ENCODE peak calls at places on chromosome 14, in seven cellular contexts. X is stomach, Z is A549, L is tibial nerve, G is suprapubic skin, S is H1, B is HepG2. I is an unnamed sample.
A peak's percentile ranks its signal among the peaks of the same experiment; 100 is the strongest.

GRCh38 chr14:52220924-52221802 is 46.3 kb upstream of the PTGDR start:
- DNase-seq in X (no peak), Z (no peak), L (no peak), G (no peak), S (no peak), B (no peak), I (no peak)

GRCh38 chr14:100375273-100375962 is 52.3 kb downstream of the SLC25A47 start:
- DNase-seq in X (peak; percentile 56), Z (peak; percentile 64), L (peak; percentile 45), G (peak; percentile 86), S (no peak), B (peak; percentile 20), I (peak; percentile 76)

GRCh38 chr14:53144244-53144643 is 8.9 kb downstream of the DDHD1 start:
- DNase-seq in X (no peak), Z (no peak), L (no peak), G (no peak), S (no peak), B (no peak), I (no peak)

GRCh38 chr14:21233457-21234076 is 35.7 kb downstream of the HNRNPC start:
- DNase-seq in X (no peak), Z (peak; percentile 48), L (no peak), G (no peak), S (no peak), B (peak; percentile 40), I (no peak)

GRCh38 chr14:93923586-93923985 is 3.6 kb upstream of the FAM181A start:
- DNase-seq in X (no peak), Z (no peak), L (no peak), G (no peak), S (no peak), B (no peak), I (no peak)

GRCh38 chr14:87888136-87888999 is 104.6 kb downstream of the GALC start:
- DNase-seq in X (no peak), Z (peak; percentile 31), L (peak; percentile 27), G (no peak), S (peak; percentile 89), B (peak; percentile 14), I (peak; percentile 34)

GRCh38 chr14:31582286-31582691 is 21.1 kb downstream of the NUBPL start:
- DNase-seq in X (no peak), Z (no peak), L (no peak), G (no peak), S (no peak), B (no peak), I (peak; percentile 47)

GRCh38 chr14:50736932-50737419 is 68.9 kb upstream of the SAV1 start:
- DNase-seq in X (no peak), Z (no peak), L (no peak), G (no peak), S (no peak), B (no peak), I (no peak)

GRCh38 chr14:77051101-77051500 is 22.6 kb upstream of the IRF2BPL start:
- DNase-seq in X (peak; percentile 60), Z (no peak), L (no peak), G (no peak), S (no peak), B (no peak), I (no peak)

GRCh38 chr14:54877015-54877702 is 25.5 kb downstream of the GCH1 start:
- DNase-seq in X (no peak), Z (no peak), L (no peak), G (no peak), S (no peak), B (no peak), I (no peak)

GRCh38 chr14:20644520-20644919 is 3.0 kb upstream of the OR6S1 start:
- DNase-seq in X (no peak), Z (no peak), L (no peak), G (no peak), S (no peak), B (no peak), I (no peak)

GRCh38 chr14:47919994-47920393 is 244.6 kb upstream of the MDGA2 start:
- DNase-seq in X (no peak), Z (no peak), L (no peak), G (no peak), S (no peak), B (no peak), I (no peak)

GRCh38 chr14:101843665-101844064 is 82.2 kb downstream of the PPP2R5C start:
- DNase-seq in X (no peak), Z (peak; percentile 24), L (no peak), G (no peak), S (no peak), B (no peak), I (no peak)

GRCh38 chr14:76942288-76942778 is 86.2 kb downstream of the IRF2BPL start:
- DNase-seq in X (no peak), Z (no peak), L (no peak), G (no peak), S (no peak), B (no peak), I (no peak)

GRCh38 chr14:76870146-76870545 is 43.9 kb downstream of the LRRC74A start:
- DNase-seq in X (no peak), Z (peak; percentile 38), L (no peak), G (no peak), S (no peak), B (peak; percentile 16), I (no peak)

GRCh38 chr14:91241848-91242247 is 2.7 kb downstream of the GPR68 start:
- DNase-seq in X (no peak), Z (no peak), L (no peak), G (no peak), S (no peak), B (no peak), I (no peak)

GRCh38 chr14:88189840-88190191 is 133.3 kb downstream of the KCNK10 start:
- DNase-seq in X (no peak), Z (no peak), L (no peak), G (no peak), S (peak; percentile 36), B (no peak), I (no peak)

GRCh38 chr14:64704145-64704742 is at the start of gene PLEKHG3:
- DNase-seq in X (peak; percentile 87), Z (peak; percentile 79), L (no peak), G (peak; percentile 83), S (peak; percentile 88), B (peak; percentile 59), I (peak; percentile 85)

GRCh38 chr14:75298187-75298985 is 19.8 kb downstream of the FOS start:
- DNase-seq in X (peak; percentile 55), Z (no peak), L (peak; percentile 58), G (peak; percentile 95), S (no peak), B (no peak), I (peak; percentile 79)

GRCh38 chr14:94918896-94919295 is 149.0 kb upstream of the GSC start:
- DNase-seq in X (no peak), Z (peak; percentile 8), L (no peak), G (no peak), S (no peak), B (no peak), I (no peak)

DNA sequence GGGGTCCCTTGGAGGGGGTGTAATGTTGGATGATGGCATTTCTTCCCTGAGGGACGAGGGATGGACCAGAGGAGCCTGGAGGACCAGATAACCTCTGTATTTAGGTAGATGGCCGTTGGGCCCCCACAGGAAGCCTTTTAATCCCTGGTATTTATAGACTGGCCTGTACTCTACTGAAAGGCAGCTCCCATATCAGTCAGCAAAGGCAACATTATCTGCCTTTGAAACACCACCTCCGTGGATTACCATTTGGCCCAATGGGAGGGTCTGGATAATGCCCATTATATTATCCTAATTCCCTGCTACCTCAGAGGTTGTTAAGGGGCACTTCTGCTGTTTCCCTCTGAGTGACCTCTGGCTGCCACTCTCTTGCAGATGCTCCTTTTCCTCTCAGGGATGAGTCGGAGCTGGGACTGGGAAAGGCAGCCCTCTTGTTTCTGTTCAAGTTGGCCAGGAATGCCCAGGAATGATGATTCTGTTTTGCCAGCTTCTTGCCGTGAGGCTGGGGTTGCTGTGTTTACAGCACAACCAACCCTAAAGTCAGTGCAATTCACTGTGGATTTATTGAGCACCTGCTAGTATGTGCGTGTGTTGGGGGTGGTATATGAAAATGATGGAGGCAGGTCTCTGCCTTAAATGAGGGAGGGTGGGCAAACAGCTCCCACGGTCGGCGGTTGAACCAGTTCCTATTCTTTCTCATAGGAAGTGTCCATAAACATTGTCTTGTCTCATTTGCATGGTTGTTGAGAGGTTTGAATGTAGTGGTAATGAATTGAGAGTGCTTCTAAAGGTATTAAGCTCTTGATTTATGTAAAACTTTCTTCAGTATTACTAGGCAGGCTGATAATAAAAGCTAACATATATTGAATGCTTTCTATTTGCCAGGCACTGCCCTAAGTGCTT is 18.1 kb downstream of the SUSD6 start:
- DNase-seq in X (no peak), Z (no peak), L (no peak), G (no peak), S (no peak), B (no peak), I (no peak)
- TF ChIP-seq EP300 in X (no peak), Z (no peak), L (no peak), G (no peak), S (no peak), B (no peak), I (no peak)

DNA sequence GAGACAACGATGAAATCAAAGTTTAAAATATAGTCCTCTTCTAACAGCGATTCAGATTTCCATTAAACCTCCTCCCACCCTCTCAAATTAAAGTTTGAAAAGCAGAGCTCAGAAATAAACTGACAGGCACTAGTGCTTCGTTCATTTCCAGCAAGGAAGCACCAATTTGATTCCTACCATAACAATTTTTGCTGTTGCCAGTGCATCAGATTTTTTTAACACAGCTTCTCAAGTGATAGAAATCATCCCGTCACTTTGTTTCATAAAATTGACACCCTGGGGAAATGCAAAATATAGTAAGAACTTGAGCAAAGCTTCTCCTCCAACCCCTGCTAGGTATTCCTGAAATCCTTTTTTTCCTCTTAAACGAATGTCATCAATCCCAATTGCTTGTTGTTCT is 332.0 kb downstream of the FOXG1 start:
- DNase-seq in X (no peak), Z (no peak), L (no peak), G (no peak), S (no peak), B (no peak), I (no peak)
- TF ChIP-seq EP300 in X (no peak), Z (no peak), L (no peak), G (no peak), S (no peak), B (no peak), I (no peak)

GRCh38 chr14:104150201-104151027 is 12.0 kb downstream of the KIF26A start:
- DNase-seq in X (no peak), Z (peak; percentile 40), L (no peak), G (no peak), S (no peak), B (no peak), I (peak; percentile 51)
- TF ChIP-seq EP300 in X (no peak), Z (no peak), L (no peak), G (no peak), S (no peak), B (no peak), I (no peak)

GRCh38 chr14:23167006-23167847 is 16.2 kb downstream of the SLC7A8 start:
- DNase-seq in X (no peak), Z (no peak), L (no peak), G (no peak), S (no peak), B (no peak), I (no peak)

GRCh38 chr14:23171251-23171975 is 12.0 kb downstream of the SLC7A8 start:
- DNase-seq in X (peak; percentile 60), Z (no peak), L (no peak), G (no peak), S (no peak), B (no peak), I (no peak)

GRCh38 chr14:23169622-23170021 is 13.8 kb downstream of the SLC7A8 start:
- DNase-seq in X (no peak), Z (no peak), L (no peak), G (no peak), S (no peak), B (no peak), I (no peak)

GRCh38 chr14:23164949-23165348 is 18.5 kb downstream of the SLC7A8 start:
- DNase-seq in X (no peak), Z (no peak), L (no peak), G (no peak), S (no peak), B (no peak), I (no peak)

GRCh38 chr14:23168246-23168645 is 15.2 kb downstream of the SLC7A8 start:
- DNase-seq in X (no peak), Z (no peak), L (no peak), G (no peak), S (no peak), B (no peak), I (no peak)
- TF ChIP-seq EP300 in X (no peak), Z (no peak), L (no peak), G (no peak), S (no peak), B (no peak), I (no peak)